ENCODE peak calls at places on chromosome 5, in seven cellular contexts. Q, S, F, H, X, O and T are unnamed samples.

GRCh38 chr5:150637245-150638052 is 3.0 kb upstream of the SYNPO start:
- DNase-seq in Q (peak), S (no peak), F (no peak), H (no peak), X (peak), O (no peak), T (peak)

GRCh38 chr5:126044931-126045565 is 378.2 kb upstream of the GRAMD2B start:
- DNase-seq in Q (no peak), S (no peak), F (no peak), H (no peak), X (no peak), O (no peak), T (no peak)

GRCh38 chr5:161369032-161369431 is 177.5 kb downstream of the GABRB2 start:
- DNase-seq in Q (no peak), S (no peak), F (no peak), H (no peak), X (no peak), O (no peak), T (no peak)

GRCh38 chr5:108353087-108353486 is 28.8 kb downstream of the FBXL17 start:
- DNase-seq in Q (no peak), S (no peak), F (no peak), H (no peak), X (no peak), O (no peak), T (no peak)

GRCh38 chr5:76867827-76868693 is 18.2 kb downstream of the S100Z start:
- DNase-seq in Q (peak), S (peak), F (peak), H (peak), X (peak), O (peak), T (peak)

GRCh38 chr5:69083412-69083811 is 10.4 kb upstream of the SLC30A5 start:
- DNase-seq in Q (no peak), S (peak), F (no peak), H (no peak), X (peak), O (peak), T (no peak)

GRCh38 chr5:172293054-172293744 is 9.6 kb upstream of the UBTD2 start:
- DNase-seq in Q (peak), S (peak), F (peak), H (no peak), X (peak), O (peak), T (peak)

GRCh38 chr5:171483453-171484177 is 64.2 kb downstream of the FGF18 start:
- DNase-seq in Q (peak), S (no peak), F (peak), H (no peak), X (no peak), O (no peak), T (no peak)

GRCh38 chr5:143679777-143680176 is 132.2 kb upstream of the HMHB1 start:
- DNase-seq in Q (peak), S (no peak), F (no peak), H (no peak), X (peak), O (no peak), T (peak)

GRCh38 chr5:51829226-51829625 is 446.0 kb downstream of the ISL1 start:
- DNase-seq in Q (no peak), S (no peak), F (no peak), H (no peak), X (no peak), O (no peak), T (no peak)

GRCh38 chr5:119368238-119368630 is 12.4 kb downstream of the TNFAIP8 start:
- DNase-seq in Q (no peak), S (no peak), F (no peak), H (peak), X (no peak), O (no peak), T (no peak)

GRCh38 chr5:145847499-145848497 is 12.7 kb upstream of the PRELID2 start:
- DNase-seq in Q (peak), S (peak), F (no peak), H (no peak), X (no peak), O (no peak), T (peak)

GRCh38 chr5:87266914-87267573 is 639 bp upstream of the RASA1 start:
- DNase-seq in Q (no peak), S (no peak), F (no peak), H (no peak), X (no peak), O (no peak), T (no peak)

GRCh38 chr5:36739751-36740221 is 133.4 kb downstream of the SLC1A3 start:
- DNase-seq in Q (peak), S (peak), F (peak), H (no peak), X (peak), O (peak), T (peak)

GRCh38 chr5:151248651-151249050 is 4.3 kb upstream of the GM2A start:
- DNase-seq in Q (no peak), S (no peak), F (no peak), H (no peak), X (no peak), O (no peak), T (no peak)

GRCh38 chr5:83387041-83387440 is 84.5 kb upstream of the VCAN start:
- DNase-seq in Q (peak), S (no peak), F (no peak), H (no peak), X (no peak), O (no peak), T (no peak)

GRCh38 chr5:154249786-154250185 is 59.3 kb downstream of the GALNT10 start:
- DNase-seq in Q (no peak), S (no peak), F (no peak), H (no peak), X (no peak), O (no peak), T (no peak)

GRCh38 chr5:80963521-80963895 is 3.3 kb downstream of the RASGRF2 start:
- DNase-seq in Q (peak), S (no peak), F (no peak), H (no peak), X (no peak), O (no peak), T (no peak)

GRCh38 chr5:67161767-67162166 is 34.8 kb downstream of the CD180 start:
- DNase-seq in Q (no peak), S (no peak), F (no peak), H (no peak), X (no peak), O (no peak), T (no peak)

GRCh38 chr5:96426831-96427230 is 6.2 kb downstream of the PCSK1 start:
- DNase-seq in Q (no peak), S (no peak), F (no peak), H (no peak), X (no peak), O (no peak), T (no peak)

DNA sequence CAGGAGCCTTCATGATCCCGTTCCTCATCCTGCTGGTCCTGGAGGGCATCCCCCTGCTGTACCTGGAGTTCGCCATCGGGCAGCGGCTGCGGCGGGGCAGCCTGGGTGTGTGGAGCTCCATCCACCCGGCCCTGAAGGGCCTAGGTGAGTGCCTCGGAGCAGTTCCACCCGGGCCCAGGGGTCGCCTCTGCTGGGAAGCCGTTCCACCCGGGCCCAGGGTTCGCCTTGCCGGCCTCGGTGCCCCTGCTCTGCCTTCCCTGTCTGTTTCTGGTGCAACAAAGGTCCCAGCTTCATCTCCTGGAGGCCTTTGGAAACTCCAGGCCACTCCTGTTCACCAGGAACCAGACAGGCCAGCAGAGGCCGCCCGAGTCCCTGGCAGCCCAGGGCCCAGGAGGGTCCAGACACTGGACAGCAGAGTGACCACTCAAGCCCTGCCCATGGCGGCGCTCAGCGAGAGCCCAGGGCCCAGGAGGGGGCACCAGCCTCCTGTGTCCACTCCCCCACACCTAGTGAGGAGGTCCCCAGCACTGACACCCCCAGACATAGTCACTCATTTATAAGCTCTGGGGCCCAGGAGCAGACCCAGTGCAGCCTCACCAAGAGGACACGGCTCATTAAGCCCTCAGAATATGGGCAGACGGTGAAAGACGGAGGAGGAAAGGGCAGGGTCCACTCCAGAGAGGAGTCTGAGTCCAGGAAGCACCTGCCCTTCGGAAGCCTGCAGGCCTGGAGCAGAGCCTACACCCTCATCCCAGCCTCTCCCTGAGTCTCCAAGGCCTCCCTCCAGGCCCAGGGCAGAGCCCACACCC is 7.6 kb downstream of the SLC6A19 start:
- DNase-seq in Q (no peak), S (no peak), F (peak), H (no peak), X (no peak), O (no peak), T (peak)
- TF ChIP-seq USF2 in Q (no peak), S (no peak), F (no peak), H (no peak), X (no peak), O (no peak), T (no peak)

GRCh38 chr5:14930486-14930885 is 58.9 kb upstream of the ANKH start:
- DNase-seq in Q (peak), S (no peak), F (no peak), H (no peak), X (no peak), O (no peak), T (no peak)
- H3K4me3 ChIP-seq in Q (no peak), S (no peak), F (no peak), H (no peak), X (no peak), O (no peak), T (no peak)

GRCh38 chr5:27472000-27472763 is 433.8 kb upstream of the CDH9 start:
- DNase-seq in Q (peak), S (peak), F (peak), H (peak), X (peak), O (peak), T (peak)

GRCh38 chr5:27463446-27464149 is 425.2 kb upstream of the CDH9 start:
- DNase-seq in Q (no peak), S (no peak), F (no peak), H (no peak), X (no peak), O (no peak), T (no peak)

GRCh38 chr5:27465140-27465539 is 426.8 kb upstream of the CDH9 start:
- DNase-seq in Q (no peak), S (no peak), F (no peak), H (no peak), X (no peak), O (no peak), T (no peak)

GRCh38 chr5:27462936-27463335 is 424.6 kb upstream of the CDH9 start:
- DNase-seq in Q (no peak), S (no peak), F (no peak), H (no peak), X (no peak), O (no peak), T (no peak)

DNA sequence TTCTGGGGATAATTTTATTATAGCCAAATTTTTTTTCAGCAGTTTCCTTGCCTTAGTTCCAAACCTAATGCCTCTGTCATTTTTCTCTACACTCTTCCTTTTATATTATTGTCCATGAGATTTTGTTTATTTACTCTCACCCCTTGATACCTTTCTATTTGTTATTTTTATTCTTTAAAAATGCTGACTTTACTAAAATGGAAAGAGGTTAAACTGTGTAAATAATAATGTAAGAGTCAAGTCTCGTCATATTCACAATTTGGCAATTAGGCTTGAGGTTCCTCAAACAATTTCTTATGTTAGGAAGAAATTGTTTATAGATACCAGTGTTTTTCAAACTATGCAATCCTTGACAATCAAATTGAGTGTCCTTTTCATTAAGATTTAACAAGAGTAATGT is 428.6 kb upstream of the CDH9 start:
- DNase-seq in Q (no peak), S (no peak), F (no peak), H (no peak), X (no peak), O (no peak), T (no peak)
- TF ChIP-seq USF2 in Q (no peak), S (no peak), F (no peak), H (no peak), X (no peak), O (no peak), T (no peak)

GRCh38 chr5:115657883-115658233 is 32.0 kb upstream of the TMED7 start:
- DNase-seq in Q (peak), S (no peak), F (no peak), H (no peak), X (no peak), O (no peak), T (peak)

GRCh38 chr5:115661156-115661555 is 35.3 kb upstream of the TMED7 start:
- DNase-seq in Q (no peak), S (no peak), F (no peak), H (no peak), X (no peak), O (no peak), T (no peak)

GRCh38 chr5:115656404-115656803 is 30.6 kb upstream of the TMED7 start:
- DNase-seq in Q (no peak), S (no peak), F (no peak), H (no peak), X (no peak), O (no peak), T (no peak)

GRCh38 chr5:115655994-115656393 is 30.2 kb upstream of the TMED7 start:
- DNase-seq in Q (no peak), S (no peak), F (no peak), H (no peak), X (no peak), O (no peak), T (no peak)

DNA sequence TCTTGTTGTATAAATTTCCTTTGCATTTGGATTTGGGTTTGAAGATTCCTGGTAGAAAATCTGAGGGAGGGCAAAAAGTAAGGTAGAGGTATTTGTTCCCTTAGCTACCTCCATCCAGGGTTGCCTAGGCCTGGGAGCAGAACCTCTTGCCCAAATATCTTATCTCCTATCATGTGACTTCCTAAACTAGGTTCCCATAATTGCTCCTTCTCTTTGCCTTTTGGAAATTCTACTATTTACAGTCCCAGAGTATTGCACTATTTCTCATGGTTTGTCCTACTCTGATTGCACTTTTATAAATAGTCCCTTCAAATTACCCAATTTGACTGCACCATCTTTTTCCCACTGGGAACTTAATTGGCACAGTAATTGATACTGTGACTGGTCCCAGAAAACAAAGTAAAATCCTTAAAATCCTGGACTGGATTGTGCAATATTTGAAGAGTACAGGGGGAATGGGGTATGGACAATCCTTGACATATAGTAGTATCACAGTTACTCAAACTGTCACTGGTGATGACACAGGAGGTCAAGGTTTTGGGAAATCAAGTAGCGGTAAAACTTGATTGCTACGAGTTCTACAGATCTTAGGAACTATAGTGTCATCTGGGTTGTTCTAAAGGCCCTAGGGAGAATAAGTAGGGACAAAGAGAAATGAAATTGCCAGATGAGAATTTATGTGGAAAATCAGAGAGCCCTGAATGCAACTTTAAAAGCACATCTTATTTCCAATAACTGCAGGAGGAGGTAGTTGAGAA is 31.5 kb upstream of the TMED7 start:
- DNase-seq in Q (no peak), S (no peak), F (no peak), H (no peak), X (no peak), O (no peak), T (no peak)
- H3K4me3 ChIP-seq in Q (no peak), S (no peak), F (no peak), H (no peak), X (no peak), O (no peak), T (no peak)

GRCh38 chr5:3345195-3345594 is 250.4 kb upstream of the IRX1 start:
- DNase-seq in Q (no peak), S (no peak), F (no peak), H (no peak), X (no peak), O (no peak), T (no peak)

GRCh38 chr5:3344671-3345070 is 251.0 kb upstream of the IRX1 start:
- DNase-seq in Q (no peak), S (no peak), F (no peak), H (no peak), X (no peak), O (no peak), T (no peak)

GRCh38 chr5:3343211-3343610 is 252.4 kb upstream of the IRX1 start:
- DNase-seq in Q (no peak), S (no peak), F (no peak), H (no peak), X (no peak), O (no peak), T (no peak)

GRCh38 chr5:3342271-3343100 is 253.1 kb upstream of the IRX1 start:
- DNase-seq in Q (no peak), S (no peak), F (no peak), H (no peak), X (no peak), O (no peak), T (no peak)

DNA sequence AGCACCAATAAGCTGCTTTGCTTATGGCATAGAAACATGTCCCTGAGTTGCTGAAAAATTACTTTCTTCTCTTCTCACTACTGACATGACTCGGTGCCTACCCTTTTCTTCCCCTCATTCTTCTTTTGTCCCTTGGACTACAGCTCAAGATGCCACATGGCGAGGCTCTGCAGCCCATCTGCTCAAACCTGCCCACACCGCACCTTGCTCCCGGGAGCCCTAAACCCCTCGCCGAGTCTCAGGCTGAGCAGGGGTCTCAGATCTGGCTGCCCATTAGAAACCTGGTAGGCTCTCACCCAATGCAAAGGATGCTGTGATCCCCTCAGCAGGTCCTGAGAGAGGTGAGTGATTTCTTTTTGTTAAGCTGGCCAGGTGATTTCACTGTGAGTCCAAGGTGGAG is 251.7 kb upstream of the IRX1 start:
- DNase-seq in Q (no peak), S (no peak), F (no peak), H (no peak), X (no peak), O (no peak), T (no peak)
- TF ChIP-seq USF2 in Q (no peak), S (no peak), F (no peak), H (no peak), X (no peak), O (no peak), T (no peak)

GRCh38 chr5:16656561-16657191 is 39.9 kb upstream of the RETREG1 start:
- DNase-seq in Q (no peak), S (no peak), F (no peak), H (no peak), X (no peak), O (no peak), T (no peak)
- H3K4me3 ChIP-seq in Q (no peak), S (no peak), F (no peak), H (no peak), X (no peak), O (no peak), T (no peak)

GRCh38 chr5:16192311-16192710 is 12.7 kb upstream of the MARCHF11 start:
- DNase-seq in Q (no peak), S (no peak), F (no peak), H (no peak), X (no peak), O (no peak), T (no peak)
- TF ChIP-seq USF2 in Q (no peak), S (no peak), F (no peak), H (no peak), X (no peak), O (no peak), T (no peak)